ENCODE peak calls at places on chromosomes 7 and 10, in eight cellular contexts. M, P, S, B, V, U, A and J are unnamed samples.

GRCh38 chr7:2732959-2733584 is 45.1 kb downstream of the AMZ1 start:
- DNase-seq in M (peak; percentile 92), P (peak; percentile 91), S (no peak), B (no peak), V (no peak), U (no peak), A (peak; percentile 63), J (peak; percentile 19)

GRCh38 chr7:158351051-158351450 is 236.6 kb downstream of the PTPRN2 start:
- DNase-seq in M (no peak), P (peak; percentile 43), S (no peak), B (no peak), V (no peak), U (peak; percentile 45), A (no peak), J (no peak)

GRCh38 chr7:20331231-20331880 is 656 bp downstream of the ITGB8 start:
- DNase-seq in M (peak; percentile 57), P (peak; percentile 69), S (no peak), B (no peak), V (no peak), U (peak; percentile 85), A (peak; percentile 36), J (peak; percentile 53)

GRCh38 chr7:45599851-45600706 is 25.9 kb downstream of the ADCY1 start:
- DNase-seq in M (no peak), P (no peak), S (no peak), B (no peak), V (no peak), U (peak; percentile 27), A (no peak), J (peak; percentile 30)

GRCh38 chr10:123835575-123835974 is 56.0 kb downstream of the CPXM2 start:
- DNase-seq in M (no peak), P (no peak), S (no peak), B (no peak), V (no peak), U (no peak), A (no peak), J (no peak)

GRCh38 chr10:122331615-122332446 is 42.7 kb upstream of the PLEKHA1 start:
- DNase-seq in M (no peak), P (no peak), S (no peak), B (peak; percentile 52), V (no peak), U (no peak), A (no peak), J (no peak)

GRCh38 chr7:774161-775109 is 47.4 kb upstream of the PRKAR1B start:
- DNase-seq in M (peak; percentile 80), P (no peak), S (peak; percentile 7), B (peak; percentile 52), V (no peak), U (peak; percentile 92), A (peak; percentile 26), J (peak; percentile 52)

GRCh38 chr10:103663802-103664201 is 170.3 kb downstream of the NEURL1 start:
- DNase-seq in M (peak; percentile 89), P (peak; percentile 89), S (no peak), B (no peak), V (no peak), U (no peak), A (no peak), J (no peak)

GRCh38 chr10:71600856-71601255 is 118.7 kb downstream of the C10orf105 start:
- DNase-seq in M (no peak), P (no peak), S (no peak), B (no peak), V (no peak), U (no peak), A (peak; percentile 86), J (no peak)

GRCh38 chr7:1758417-1758858 is 88.4 kb downstream of the ELFN1 start:
- DNase-seq in M (peak; percentile 76), P (peak; percentile 63), S (peak; percentile 56), B (peak; percentile 40), V (no peak), U (peak; percentile 78), A (peak; percentile 1), J (peak; percentile 65)

GRCh38 chr10:89466599-89467035 is 52.2 kb downstream of the IFIT5 start:
- DNase-seq in M (no peak), P (no peak), S (peak; percentile 44), B (no peak), V (no peak), U (peak; percentile 50), A (peak; percentile 77), J (peak; percentile 79)

DNA sequence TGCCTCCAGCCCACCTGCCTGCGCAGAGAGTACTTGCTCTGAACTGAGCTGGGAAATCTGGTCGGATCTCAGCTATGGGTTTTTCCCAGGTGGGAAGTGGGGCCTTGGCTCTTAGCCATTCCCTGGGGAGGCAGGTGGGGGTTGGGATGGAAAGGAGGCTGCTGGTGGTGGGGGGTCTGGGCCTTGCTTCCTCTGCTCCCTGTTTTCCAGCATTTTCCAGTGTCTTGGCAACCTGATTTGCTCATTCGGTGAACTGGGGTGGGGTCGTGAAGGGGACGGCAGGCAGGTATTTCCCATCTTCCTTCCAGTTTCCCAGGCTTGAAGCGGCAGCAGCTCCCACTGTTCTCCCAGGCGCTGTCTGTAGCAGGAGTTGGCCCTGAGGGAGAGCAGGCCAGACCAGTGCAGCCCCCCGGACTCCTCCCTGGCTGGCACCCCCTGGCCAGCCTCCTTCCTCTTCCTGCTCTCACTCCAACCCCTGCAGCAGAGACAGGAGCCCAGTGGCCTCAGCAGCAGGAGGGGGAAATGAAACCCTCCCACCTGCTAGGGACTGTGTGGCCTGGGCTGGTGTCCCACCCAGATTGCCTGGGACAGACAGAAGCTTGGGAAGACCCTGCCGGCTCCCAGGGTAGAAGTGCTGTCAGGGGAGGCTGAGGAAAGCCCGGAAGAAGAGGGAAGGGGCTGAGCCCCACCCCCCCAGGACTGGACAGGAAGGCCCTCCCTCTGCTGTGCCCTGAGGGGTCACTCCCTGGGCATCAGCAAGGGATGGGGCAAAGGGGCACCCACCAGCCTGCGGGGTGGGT is 6.6 kb downstream of the TRIM8 start:
- DNase-seq in M (peak; percentile 46), P (no peak), S (no peak), B (no peak), V (no peak), U (no peak), A (no peak), J (no peak)
- H3K9me3 ChIP-seq in M (no peaks in the 10 kb centered on the region), P (no peaks in the 10 kb centered on the region), S (no peaks in the 10 kb centered on the region), B (no peaks in the 10 kb centered on the region), V (no peaks in the 10 kb centered on the region), U (no peaks in the 10 kb centered on the region), A (no peaks in the 10 kb centered on the region), J (no peaks in the 10 kb centered on the region)

GRCh38 chr7:113128028-113128427 is 9.7 kb upstream of the SMIM30 start:
- DNase-seq in M (no peak), P (no peak), S (no peak), B (no peak), V (no peak), U (no peak), A (no peak), J (no peak)

GRCh38 chr7:113125728-113126127 is 7.4 kb upstream of the SMIM30 start:
- DNase-seq in M (no peak), P (no peak), S (no peak), B (no peak), V (no peak), U (no peak), A (no peak), J (no peak)

GRCh38 chr7:113134025-113134424 is 15.7 kb upstream of the SMIM30 start:
- DNase-seq in M (no peak), P (no peak), S (no peak), B (no peak), V (no peak), U (no peak), A (no peak), J (no peak)

GRCh38 chr7:113137241-113137640 is 18.9 kb upstream of the SMIM30 start:
- DNase-seq in M (no peak), P (no peak), S (no peak), B (no peak), V (no peak), U (no peak), A (no peak), J (no peak)

DNA sequence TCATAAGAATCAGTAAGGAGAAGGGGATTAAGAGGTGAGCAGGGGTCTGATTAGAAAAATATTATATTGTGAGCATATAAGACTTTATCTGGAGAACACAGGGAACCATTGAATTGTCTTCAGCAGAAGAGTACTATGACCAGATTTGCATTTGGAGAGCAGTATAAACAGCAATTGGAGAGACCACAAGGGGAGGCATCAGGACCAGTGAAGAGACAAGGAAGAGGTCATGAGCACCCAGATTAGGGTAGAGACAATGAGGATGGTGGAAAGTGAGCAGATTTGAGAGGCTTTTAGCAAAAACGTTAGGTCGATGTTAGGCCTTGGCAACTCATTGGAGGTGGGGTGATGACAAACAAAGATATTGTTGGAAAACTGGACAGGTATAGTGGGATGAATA is 13.0 kb upstream of the SMIM30 start:
- DNase-seq in M (no peak), P (no peak), S (no peak), B (no peak), V (no peak), U (no peak), A (no peak), J (no peak)
- H3K9me3 ChIP-seq in M (no peaks in the 10 kb centered on the region), P (no peaks in the 10 kb centered on the region), S (no peaks in the 10 kb centered on the region), B (no peaks in the 10 kb centered on the region), V (no peaks in the 10 kb centered on the region), U (no peaks in the 10 kb centered on the region), A (no peaks in the 10 kb centered on the region), J (no peaks in the 10 kb centered on the region)

GRCh38 chr10:44385423-44385725 is 477 bp upstream of the CXCL12 start:
- DNase-seq in M (no peak), P (no peak), S (no peak), B (no peak), V (no peak), U (no peak), A (no peak), J (no peak)

GRCh38 chr10:44384601-44385422 is at the start of gene CXCL12:
- DNase-seq in M (peak; percentile 70), P (peak; percentile 73), S (no peak), B (no peak), V (no peak), U (peak; percentile 88), A (no peak), J (peak; percentile 33)

GRCh38 chr10:44385726-44386438 is 985 bp upstream of the CXCL12 start:
- DNase-seq in M (no peak), P (peak; percentile 71), S (no peak), B (no peak), V (no peak), U (no peak), A (no peak), J (peak; percentile 51)

GRCh38 chr10:44387853-44388251 is 3.0 kb upstream of the CXCL12 start:
- DNase-seq in M (no peak), P (peak; percentile 60), S (no peak), B (no peak), V (no peak), U (peak; percentile 37), A (no peak), J (no peak)

GRCh38 chr10:44386546-44387052 is 1.7 kb upstream of the CXCL12 start:
- DNase-seq in M (peak; percentile 84), P (peak; percentile 81), S (no peak), B (peak; percentile 57), V (no peak), U (peak; percentile 91), A (peak; percentile 57), J (peak; percentile 24)
- H3K9me3 ChIP-seq in M (no peaks in the 10 kb centered on the region), P (no peaks in the 10 kb centered on the region), S (no peaks in the 10 kb centered on the region), B (no peaks in the 10 kb centered on the region), V (no peaks in the 10 kb centered on the region), U (no peaks in the 10 kb centered on the region), A (no peaks in the 10 kb centered on the region), J (no peaks in the 10 kb centered on the region)

GRCh38 chr7:63040336-63040735 is 958.3 kb upstream of the ZNF722 start:
- DNase-seq in M (no peak), P (no peak), S (no peak), B (no peak), V (no peak), U (no peak), A (no peak), J (no peak)
- H3K9me3 ChIP-seq in M (no peaks in the 10 kb centered on the region), P (peaks cover 3% of the 10 kb centered on the region), S (peaks cover 1% of the 10 kb centered on the region), B (peaks cover 10% of the 10 kb centered on the region), V (peaks cover 90% of the 10 kb centered on the region), U (peaks cover 88% of the 10 kb centered on the region), A (no peaks in the 10 kb centered on the region), J (peaks cover 5% of the 10 kb centered on the region)